ENCODE peak calls at places on chromosomes 12 and 14, in nine cellular contexts. W is GM04504, K is KBM-7, D is endothelial cell of umbilical vein, R is T47D, H is body of pancreas, A is lower lobe of right lung, E is GM23338, S is DMS153. C is an unnamed sample.

GRCh38 chr14:95151561-95151960 is 5.8 kb downstream of the DICER1 start:
- DNase-seq in W (no peak), K (no peak), D (no peak), R (no peak), H (no peak), A (no peak), E (no peak), S (no peak), C (no peak)

GRCh38 chr14:94646481-94646880 is 34.3 kb downstream of the SERPINA3 start:
- DNase-seq in W (no peak), K (no peak), D (peak), R (no peak), H (no peak), A (no peak), E (no peak), S (no peak), C (no peak)

GRCh38 chr14:65565948-65566347 is 153.4 kb downstream of the FUT8 start:
- DNase-seq in W (no peak), K (no peak), D (no peak), R (no peak), H (no peak), A (no peak), E (no peak), S (no peak), C (no peak)

GRCh38 chr12:9932270-9932669 is at the start of gene CLEC2A:
- DNase-seq in W (no peak), K (no peak), D (no peak), R (no peak), H (no peak), A (no peak), E (no peak), S (no peak), C (no peak)

GRCh38 chr12:87772401-87772800 is 256.8 kb downstream of the C12orf50 start:
- DNase-seq in W (no peak), K (no peak), D (no peak), R (no peak), H (no peak), A (no peak), E (no peak), S (no peak), C (no peak)

GRCh38 chr14:103534576-103535061 is 5.6 kb downstream of the TRMT61A start:
- DNase-seq in W (no peak), K (no peak), D (no peak), R (no peak), H (no peak), A (no peak), E (no peak), S (no peak), C (no peak)

GRCh38 chr14:24263848-24264247 is 871 bp upstream of the TGM1 start:
- DNase-seq in W (no peak), K (no peak), D (no peak), R (peak), H (no peak), A (no peak), E (no peak), S (no peak), C (no peak)

GRCh38 chr12:68962855-68963455 is 30.0 kb upstream of the CPM start:
- DNase-seq in W (no peak), K (no peak), D (no peak), R (peak), H (no peak), A (no peak), E (no peak), S (no peak), C (no peak)

GRCh38 chr14:75864352-75864751 is 117.4 kb downstream of the TGFB3 start:
- DNase-seq in W (no peak), K (no peak), D (no peak), R (no peak), H (no peak), A (no peak), E (no peak), S (no peak), C (no peak)

GRCh38 chr12:47891356-47891755 is 13.4 kb downstream of the VDR start:
- DNase-seq in W (no peak), K (no peak), D (no peak), R (no peak), H (no peak), A (no peak), E (no peak), S (no peak), C (no peak)

GRCh38 chr12:93025145-93026103 is 96.3 kb upstream of the EEA1 start:
- DNase-seq in W (peak), K (peak), D (peak), R (peak), H (no peak), A (no peak), E (peak), S (peak), C (peak)

GRCh38 chr12:3632256-3633240 is 120.4 kb downstream of the CRACR2A start:
- DNase-seq in W (no peak), K (no peak), D (no peak), R (no peak), H (no peak), A (no peak), E (no peak), S (no peak), C (no peak)

GRCh38 chr12:51721281-51721940 is 127.1 kb downstream of the FIGNL2 start:
- DNase-seq in W (no peak), K (no peak), D (no peak), R (no peak), H (no peak), A (peak), E (peak), S (no peak), C (no peak)

GRCh38 chr12:43453761-43454160 is 98.2 kb downstream of the ADAMTS20 start:
- DNase-seq in W (no peak), K (no peak), D (no peak), R (no peak), H (no peak), A (no peak), E (no peak), S (no peak), C (no peak)

GRCh38 chr14:104549536-104550339 is 29.8 kb upstream of the C14orf180 start:
- DNase-seq in W (no peak), K (no peak), D (no peak), R (no peak), H (no peak), A (no peak), E (no peak), S (no peak), C (no peak)

GRCh38 chr12:80352476-80352875 is 91.6 kb upstream of the PTPRQ start:
- DNase-seq in W (no peak), K (no peak), D (no peak), R (no peak), H (no peak), A (no peak), E (peak), S (no peak), C (peak)

GRCh38 chr12:123057505-123058265 is 77.2 kb downstream of the ARL6IP4 start:
- DNase-seq in W (no peak), K (no peak), D (no peak), R (no peak), H (no peak), A (peak), E (no peak), S (peak), C (peak)

GRCh38 chr12:64531665-64532334 is 78.5 kb upstream of the RASSF3 start:
- DNase-seq in W (no peak), K (no peak), D (no peak), R (no peak), H (no peak), A (no peak), E (peak), S (no peak), C (no peak)

GRCh38 chr14:88630565-88630964 is 67.7 kb downstream of the ZC3H14 start:
- DNase-seq in W (no peak), K (no peak), D (peak), R (no peak), H (no peak), A (no peak), E (no peak), S (no peak), C (no peak)

GRCh38 chr14:101054671-101055070 is 151.1 kb upstream of the RTL1 start:
- DNase-seq in W (no peak), K (no peak), D (no peak), R (no peak), H (no peak), A (no peak), E (no peak), S (no peak), C (no peak)

GRCh38 chr12:63787306-63787705 is 7.6 kb downstream of the RXYLT1 start:
- DNase-seq in W (no peak), K (no peak), D (no peak), R (no peak), H (no peak), A (no peak), E (no peak), S (no peak), C (no peak)

GRCh38 chr12:56315256-56315625 is 547 bp downstream of the CNPY2 start:
- DNase-seq in W (no peak), K (no peak), D (no peak), R (peak), H (peak), A (no peak), E (peak), S (no peak), C (no peak)

GRCh38 chr12:121648458-121649028 is 20.9 kb downstream of the MORN3 start:
- DNase-seq in W (no peak), K (no peak), D (no peak), R (no peak), H (no peak), A (no peak), E (no peak), S (peak), C (peak)